ENCODE peak calls at places on chromosomes 2 and 18, in four cellular contexts. V, U, D and F are unnamed samples.

GRCh38 chr2:180507028-180507427 is 473.4 kb upstream of the UBE2E3 start:
- DNase-seq in V (no peak), U (no peak), D (no peak), F (no peak)

GRCh38 chr2:132937629-132938028 is 267.6 kb upstream of the LYPD1 start:
- DNase-seq in V (no peak), U (no peak), D (no peak), F (no peak)

GRCh38 chr18:11310476-11311086 is 161.2 kb upstream of the PIEZO2 start:
- DNase-seq in V (peak), U (peak), D (peak), F (peak)

GRCh38 chr2:99635710-99636431 is 146.1 kb upstream of the REV1 start:
- DNase-seq in V (no peak), U (peak), D (no peak), F (no peak)

GRCh38 chr2:103009861-103010260 is 248.0 kb downstream of the TMEM182 start:
- DNase-seq in V (no peak), U (no peak), D (no peak), F (no peak)

GRCh38 chr2:226658555-226658954 is 141.1 kb downstream of the IRS1 start:
- DNase-seq in V (no peak), U (no peak), D (no peak), F (no peak)

GRCh38 chr2:42770288-42771131 is 6.6 kb upstream of the OXER1 start:
- DNase-seq in V (no peak), U (no peak), D (no peak), F (no peak)

GRCh38 chr2:237987263-237987662 is 20.4 kb downstream of the UBE2F start:
- DNase-seq in V (no peak), U (no peak), D (no peak), F (no peak)

GRCh38 chr2:120988051-120988707 is 252.5 kb downstream of the GLI2 start:
- DNase-seq in V (no peak), U (no peak), D (no peak), F (no peak)

GRCh38 chr2:30588891-30589495 is 141.9 kb downstream of the LCLAT1 start:
- DNase-seq in V (no peak), U (no peak), D (no peak), F (no peak)

GRCh38 chr2:152405206-152406118 is 70.5 kb downstream of the FMNL2 start:
- DNase-seq in V (no peak), U (no peak), D (no peak), F (no peak)

GRCh38 chr18:31199190-31199769 is 36.6 kb upstream of the DSC1 start:
- DNase-seq in V (no peak), U (no peak), D (no peak), F (no peak)

GRCh38 chr2:133991606-133992168 is 262.2 kb upstream of the MGAT5 start:
- DNase-seq in V (no peak), U (no peak), D (no peak), F (no peak)

GRCh38 chr2:204027105-204027504 is 90.5 kb downstream of the ICOS start:
- DNase-seq in V (no peak), U (no peak), D (no peak), F (peak)

GRCh38 chr2:216773072-216773471 is 77.7 kb upstream of the IGFBP5 start:
- DNase-seq in V (no peak), U (peak), D (peak), F (no peak)

GRCh38 chr2:156765043-156765442 is 328.9 kb downstream of the GPD2 start:
- DNase-seq in V (no peak), U (no peak), D (no peak), F (no peak)

GRCh38 chr2:235170536-235171510 is 219.0 kb downstream of the SH3BP4 start:
- DNase-seq in V (no peak), U (no peak), D (no peak), F (no peak)

GRCh38 chr2:83665894-83666293 is 793.2 kb downstream of the SUCLG1 start:
- DNase-seq in V (no peak), U (no peak), D (no peak), F (no peak)

GRCh38 chr2:134193006-134193405 is 60.9 kb upstream of the MGAT5 start:
- DNase-seq in V (no peak), U (no peak), D (no peak), F (no peak)

GRCh38 chr2:150376627-150377335 is 110.7 kb downstream of the RND3 start:
- DNase-seq in V (no peak), U (peak), D (no peak), F (no peak)

GRCh38 chr2:147049888-147050446 is 794.9 kb upstream of the ACVR2A start:
- DNase-seq in V (no peak), U (no peak), D (no peak), F (no peak)

GRCh38 chr2:23330214-23330613 is 54.8 kb upstream of the KLHL29 start:
- DNase-seq in V (no peak), U (no peak), D (no peak), F (no peak)

GRCh38 chr18:58671941-58672565 is 788 bp downstream of the MALT1 start:
- DNase-seq in V (no peak), U (no peak), D (no peak), F (no peak)

GRCh38 chr2:159516241-159516758 is 100.0 kb downstream of the BAZ2B start:
- DNase-seq in V (no peak), U (no peak), D (no peak), F (peak)

GRCh38 chr18:52829876-52830390 is 489.9 kb downstream of the DCC start:
- DNase-seq in V (no peak), U (peak), D (no peak), F (no peak)

GRCh38 chr18:77851798-77852197 is 602.1 kb downstream of the GALR1 start:
- DNase-seq in V (no peak), U (no peak), D (no peak), F (no peak)

GRCh38 chr2:50746526-50746925 is 285.4 kb downstream of the NRXN1 start:
- DNase-seq in V (peak), U (no peak), D (no peak), F (no peak)